ENCODE peak calls at places on chromosomes 6 and 20, in seven cellular contexts. C is SJCRH30; M is cardiac muscle cell; I is CD4-positive, alpha-beta memory T cell; R is brain microvascular endothelial cell; X is Caco-2; T is H7. Q is an unnamed sample.

GRCh38 chr6:2857580-2858337 is 16.1 kb upstream of the SERPINB1 start:
- DNase-seq in C (no peak), M (no peak), I (peak), R (peak), X (no peak), T (no peak), Q (no peak)

GRCh38 chr6:22249646-22250045 is 47.2 kb downstream of the PRL start:
- DNase-seq in C (no peak), M (no peak), I (no peak), R (no peak), X (no peak), T (no peak), Q (no peak)

GRCh38 chr6:37674161-37674560 is 23.5 kb downstream of the MDGA1 start:
- DNase-seq in C (no peak), M (no peak), I (no peak), R (no peak), X (no peak), T (no peak), Q (no peak)

GRCh38 chr20:30485331-30486102 is 771.9 kb upstream of the DEFB115 start:
- DNase-seq in C (no peak), M (no peak), I (no peak), R (no peak), X (no peak), T (peak), Q (no peak)

GRCh38 chr6:147207351-147207750 is 3.1 kb downstream of the STXBP5 start:
- DNase-seq in C (peak), M (no peak), I (no peak), R (no peak), X (no peak), T (no peak), Q (no peak)

GRCh38 chr20:63316502-63316921 is 23.5 kb downstream of the COL20A1 start:
- DNase-seq in C (no peak), M (no peak), I (no peak), R (no peak), X (no peak), T (no peak), Q (no peak)

GRCh38 chr6:4698901-4699659 is 77.1 kb upstream of the CDYL start:
- DNase-seq in C (peak), M (no peak), I (no peak), R (no peak), X (no peak), T (no peak), Q (no peak)

GRCh38 chr6:32854376-32855178 is 585 bp downstream of the PSMB9 start:
- DNase-seq in C (no peak), M (no peak), I (peak), R (no peak), X (no peak), T (peak), Q (no peak)

GRCh38 chr6:143745160-143746133 is 67.7 kb downstream of the PHACTR2 start:
- DNase-seq in C (peak), M (peak), I (no peak), R (peak), X (peak), T (no peak), Q (peak)

GRCh38 chr6:101539510-101540245 is 146.2 kb downstream of the GRIK2 start:
- DNase-seq in C (no peak), M (no peak), I (no peak), R (peak), X (no peak), T (no peak), Q (no peak)

GRCh38 chr20:64140956-64141355 is 23.3 kb upstream of the MYT1 start:
- DNase-seq in C (no peak), M (no peak), I (no peak), R (no peak), X (no peak), T (peak), Q (no peak)

GRCh38 chr6:2993755-2994317 is 5.9 kb upstream of the NQO2 start:
- DNase-seq in C (no peak), M (no peak), I (no peak), R (no peak), X (no peak), T (no peak), Q (no peak)

GRCh38 chr20:36861875-36862801 is 13.8 kb upstream of the TLDC2 start:
- DNase-seq in C (peak), M (peak), I (no peak), R (peak), X (peak), T (peak), Q (peak)

GRCh38 chr20:25040438-25040831 is 17.5 kb downstream of the ACSS1 start:
- DNase-seq in C (peak), M (no peak), I (no peak), R (peak), X (no peak), T (no peak), Q (no peak)

GRCh38 chr20:37385659-37386504 is 39.9 kb downstream of the SRC start:
- DNase-seq in C (no peak), M (no peak), I (no peak), R (no peak), X (no peak), T (peak), Q (peak)

GRCh38 chr6:112760831-112761230 is 413.7 kb downstream of the RFPL4B start:
- DNase-seq in C (no peak), M (no peak), I (no peak), R (peak), X (no peak), T (no peak), Q (no peak)

GRCh38 chr6:152185158-152185574 is 377.7 kb downstream of the ESR1 start:
- DNase-seq in C (no peak), M (no peak), I (peak), R (no peak), X (no peak), T (no peak), Q (no peak)

GRCh38 chr6:169906004-169906740 is 154.8 kb downstream of the ERMARD start:
- DNase-seq in C (no peak), M (no peak), I (no peak), R (no peak), X (no peak), T (no peak), Q (no peak)

GRCh38 chr6:165849539-165850430 is 186.7 kb upstream of the PDE10A start:
- DNase-seq in C (no peak), M (no peak), I (no peak), R (no peak), X (no peak), T (peak), Q (no peak)

GRCh38 chr6:135310291-135310690 is 129.2 kb downstream of the MYB start:
- DNase-seq in C (peak), M (no peak), I (no peak), R (no peak), X (no peak), T (no peak), Q (no peak)

GRCh38 chr20:33450867-33451266 is 7.3 kb upstream of the SNTA1 start:
- DNase-seq in C (peak), M (no peak), I (no peak), R (peak), X (no peak), T (no peak), Q (no peak)

GRCh38 chr20:23662276-23662870 is 24.6 kb upstream of the CST3 start:
- DNase-seq in C (no peak), M (no peak), I (no peak), R (no peak), X (no peak), T (no peak), Q (no peak)

GRCh38 chr6:47195251-47195650 is 114.5 kb downstream of the TNFRSF21 start:
- DNase-seq in C (peak), M (peak), I (no peak), R (no peak), X (no peak), T (no peak), Q (no peak)

GRCh38 chr20:17485017-17485416 is 46.2 kb downstream of the BFSP1 start:
- DNase-seq in C (no peak), M (no peak), I (no peak), R (no peak), X (no peak), T (no peak), Q (no peak)

GRCh38 chr20:51531141-51531710 is 11.3 kb downstream of the NFATC2 start:
- DNase-seq in C (no peak), M (no peak), I (peak), R (no peak), X (peak), T (no peak), Q (no peak)

GRCh38 chr6:26223677-26224546 is 136.7 kb downstream of the HFE start:
- DNase-seq in C (peak), M (peak), I (peak), R (peak), X (peak), T (peak), Q (no peak)

GRCh38 chr20:48933017-48933766 is 11.7 kb downstream of the ARFGEF2 start:
- DNase-seq in C (peak), M (no peak), I (no peak), R (no peak), X (no peak), T (no peak), Q (no peak)

GRCh38 chr20:33441142-33441955 is 2.2 kb downstream of the SNTA1 start:
- DNase-seq in C (no peak), M (peak), I (no peak), R (no peak), X (no peak), T (peak), Q (no peak)

GRCh38 chr20:50435397-50436051 is 74.7 kb upstream of the PTPN1 start:
- DNase-seq in C (no peak), M (no peak), I (no peak), R (no peak), X (no peak), T (no peak), Q (no peak)

GRCh38 chr20:29427201-29428060 is 1830.0 kb upstream of the DEFB115 start:
- DNase-seq in C (no peak), M (no peak), I (no peak), R (no peak), X (peak), T (no peak), Q (no peak)

GRCh38 chr6:142507065-142507464 is 205.3 kb downstream of the ADGRG6 start:
- DNase-seq in C (peak), M (no peak), I (no peak), R (no peak), X (no peak), T (no peak), Q (no peak)

GRCh38 chr20:39004508-39004907 is 42.4 kb downstream of the DHX35 start:
- DNase-seq in C (no peak), M (no peak), I (peak), R (no peak), X (no peak), T (no peak), Q (no peak)

GRCh38 chr20:6733965-6734364 is 33.5 kb upstream of the BMP2 start:
- DNase-seq in C (no peak), M (no peak), I (no peak), R (no peak), X (no peak), T (no peak), Q (no peak)

GRCh38 chr20:57048027-57048869 is 218.2 kb downstream of the BMP7 start:
- DNase-seq in C (peak), M (peak), I (peak), R (peak), X (peak), T (peak), Q (peak)

GRCh38 chr6:14520029-14520428 is 402.5 kb downstream of the CD83 start:
- DNase-seq in C (no peak), M (no peak), I (no peak), R (no peak), X (no peak), T (no peak), Q (no peak)

GRCh38 chr6:69705954-69706353 is 90.9 kb downstream of the LMBRD1 start:
- DNase-seq in C (no peak), M (no peak), I (no peak), R (no peak), X (peak), T (no peak), Q (no peak)

GRCh38 chr20:41201760-41202159 is 64.4 kb downstream of the PLCG1 start:
- DNase-seq in C (no peak), M (no peak), I (no peak), R (no peak), X (no peak), T (no peak), Q (no peak)

GRCh38 chr6:108169801-108170606 is 4.2 kb downstream of the NR2E1 start:
- DNase-seq in C (no peak), M (no peak), I (no peak), R (no peak), X (no peak), T (peak), Q (no peak)
- H3K4me3 ChIP-seq in C (no peak), M (no peak), I (no peak), R (no peak), X (no peak), T (no peak), Q (no peak)

DNA sequence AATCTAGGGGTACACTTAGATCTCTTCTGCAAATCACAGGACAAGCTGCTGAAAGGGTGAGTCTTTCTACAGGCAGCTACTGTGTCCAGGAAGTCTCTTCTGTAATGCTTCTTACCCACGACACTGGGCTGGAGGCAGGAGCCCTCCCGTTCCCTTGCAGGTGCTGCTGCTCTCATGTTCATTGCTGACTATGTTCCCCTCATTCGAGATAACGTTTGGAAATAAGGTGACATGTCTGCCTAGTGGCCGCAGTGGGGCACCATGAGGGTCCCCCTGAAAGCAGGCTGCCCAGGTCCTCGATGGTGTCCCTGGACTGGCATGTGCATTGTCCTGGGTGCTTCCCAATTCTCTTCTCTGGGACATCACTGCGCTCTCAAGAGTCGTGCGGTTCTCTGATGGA is 74.7 kb downstream of the SYNJ2 start:
- DNase-seq in C (no peak), M (no peak), I (no peak), R (no peak), X (no peak), T (no peak), Q (no peak)
- H3K4me3 ChIP-seq in C (no peak), M (no peak), I (no peak), R (no peak), X (no peak), T (no peak), Q (no peak)

GRCh38 chr6:43454290-43455033 is 886 bp downstream of the DLK2 start:
- DNase-seq in C (peak), M (peak), I (peak), R (peak), X (peak), T (peak), Q (peak)
- H3K4me3 ChIP-seq in C (peak), M (peak), I (peak), R (peak), X (peak), T (peak), Q (peak)

DNA sequence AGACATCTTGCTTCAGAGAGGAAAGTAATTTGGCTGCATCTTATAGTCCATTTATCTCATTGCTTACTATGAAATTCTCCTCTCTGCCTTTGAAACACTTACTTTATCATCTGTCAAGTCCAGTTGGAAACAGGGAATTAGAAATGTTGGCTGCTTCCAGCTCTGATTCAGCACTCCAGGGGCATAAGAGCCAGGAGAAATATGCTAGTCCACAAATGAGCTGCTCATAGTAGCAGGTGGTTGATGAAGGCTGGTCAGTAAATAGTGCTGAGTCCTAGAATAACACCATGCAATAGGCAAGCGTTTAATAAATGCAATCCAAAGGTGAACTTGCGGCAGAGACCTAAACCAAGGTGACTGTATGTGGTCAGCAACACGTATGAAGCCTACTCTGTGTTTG is 227.2 kb downstream of the SLC35F1 start:
- DNase-seq in C (no peak), M (no peak), I (no peak), R (no peak), X (no peak), T (no peak), Q (no peak)
- H3K4me3 ChIP-seq in C (no peak), M (no peak), I (no peak), R (no peak), X (no peak), T (no peak), Q (no peak)

Q was measured in HAP-1.